ENCODE peak calls at places on chromosomes 1 and 21, in six cellular contexts. V is H9, J is IMR-90, N is H1, M is mesenchymal stem cell, H is trophoblast cell. D is an unnamed sample.

GRCh38 chr1:7679873-7680790 is 91.0 kb upstream of the VAMP3 start:
- DNase-seq in V (peak; percentile 47), J (peak; percentile 13), N (no peak), M (peak; percentile 52), H (peak; percentile 15), D (peak; percentile 38)

GRCh38 chr1:96536576-96536975 is 185.0 kb upstream of the PTBP2 start:
- DNase-seq in V (no peak), J (no peak), N (no peak), M (peak; percentile 36), H (no peak), D (no peak)

GRCh38 chr1:27392778-27393635 is 585 bp downstream of the GPR3 start:
- DNase-seq in V (peak; percentile 58), J (no peak), N (no peak), M (peak; percentile 29), H (peak; percentile 31), D (no peak)

GRCh38 chr1:204190212-204191211 is 5.8 kb downstream of the KISS1 start:
- DNase-seq in V (peak; percentile 77), J (peak; percentile 70), N (no peak), M (peak; percentile 48), H (peak; percentile 25), D (no peak)

GRCh38 chr1:108610073-108610472 is 50.2 kb downstream of the EEIG2 start:
- DNase-seq in V (no peak), J (no peak), N (no peak), M (no peak), H (no peak), D (no peak)

GRCh38 chr1:192939440-192939839 is 119.7 kb downstream of the UCHL5 start:
- DNase-seq in V (no peak), J (no peak), N (no peak), M (no peak), H (no peak), D (no peak)

GRCh38 chr1:10027027-10027426 is 5.7 kb upstream of the UBE4B start:
- DNase-seq in V (no peak), J (no peak), N (no peak), M (no peak), H (no peak), D (no peak)

GRCh38 chr1:14113841-14114567 is 414.0 kb downstream of the PRDM2 start:
- DNase-seq in V (peak; percentile 88), J (peak; percentile 13), N (peak; percentile 59), M (no peak), H (peak; percentile 61), D (peak; percentile 62)

GRCh38 chr1:66258404-66259105 is 275.4 kb upstream of the SGIP1 start:
- DNase-seq in V (no peak), J (peak; percentile 57), N (no peak), M (peak; percentile 39), H (no peak), D (peak; percentile 36)

GRCh38 chr1:209045326-209046057 is 538.0 kb upstream of the CAMK1G start:
- DNase-seq in V (no peak), J (no peak), N (no peak), M (no peak), H (peak; percentile 41), D (no peak)

GRCh38 chr1:223403184-223403815 is 10.1 kb downstream of the CCDC185 start:
- DNase-seq in V (no peak), J (peak; percentile 45), N (no peak), M (peak; percentile 16), H (peak; percentile 25), D (no peak)

GRCh38 chr21:21074305-21074704 is 76.1 kb downstream of the NCAM2 start:
- DNase-seq in V (no peak), J (no peak), N (no peak), M (no peak), H (no peak), D (no peak)

GRCh38 chr1:79716481-79716880 is 710.0 kb upstream of the ADGRL4 start:
- DNase-seq in V (no peak), J (peak; percentile 69), N (no peak), M (no peak), H (no peak), D (peak; percentile 23)

GRCh38 chr1:59146651-59147358 is 150.1 kb upstream of the FGGY start:
- DNase-seq in V (peak; percentile 55), J (peak; percentile 28), N (no peak), M (peak; percentile 68), H (peak; percentile 57), D (peak; percentile 21)

GRCh38 chr1:234170622-234171021 is 202.6 kb upstream of the COA6 start:
- DNase-seq in V (no peak), J (no peak), N (no peak), M (no peak), H (no peak), D (no peak)

GRCh38 chr1:154837679-154838171 is 32.4 kb downstream of the KCNN3 start:
- DNase-seq in V (no peak), J (no peak), N (no peak), M (peak; percentile 80), H (no peak), D (no peak)

GRCh38 chr1:224217655-224218615 is 34.9 kb downstream of the DEGS1 start:
- DNase-seq in V (no peak), J (no peak), N (no peak), M (no peak), H (no peak), D (no peak)

GRCh38 chr1:67376381-67376780 is 53.8 kb downstream of the SERBP1 start:
- DNase-seq in V (no peak), J (no peak), N (no peak), M (peak; percentile 2), H (peak; percentile 95), D (no peak)

GRCh38 chr21:26199471-26199870 is 28.9 kb upstream of the APP start:
- DNase-seq in V (no peak), J (peak; percentile 82), N (no peak), M (no peak), H (peak; percentile 60), D (no peak)

GRCh38 chr1:218904401-218904800 is 269.3 kb upstream of the LYPLAL1 start:
- DNase-seq in V (no peak), J (no peak), N (no peak), M (no peak), H (no peak), D (no peak)

GRCh38 chr1:230313453-230314141 is 112.5 kb downstream of the PGBD5 start:
- DNase-seq in V (no peak), J (no peak), N (no peak), M (no peak), H (no peak), D (no peak)

GRCh38 chr1:221712198-221712684 is 29.6 kb downstream of the DUSP10 start:
- DNase-seq in V (no peak), J (peak; percentile 99), N (no peak), M (peak; percentile 95), H (peak; percentile 79), D (no peak)

GRCh38 chr1:224149733-224150132 is 33.3 kb upstream of the DEGS1 start:
- DNase-seq in V (no peak), J (no peak), N (no peak), M (no peak), H (peak; percentile 59), D (no peak)

GRCh38 chr1:55040083-55040952 is 970 bp downstream of the PCSK9 start:
- DNase-seq in V (no peak), J (no peak), N (no peak), M (no peak), H (no peak), D (no peak)

GRCh38 chr1:205052689-205053088 is 9.7 kb downstream of the CNTN2 start:
- DNase-seq in V (no peak), J (no peak), N (no peak), M (no peak), H (no peak), D (no peak)

GRCh38 chr1:148353461-148354283 is 129.4 kb downstream of the PPIAL4G start:
- DNase-seq in V (peak; percentile 87), J (peak; percentile 60), N (no peak), M (peak; percentile 66), H (no peak), D (no peak)

DNA sequence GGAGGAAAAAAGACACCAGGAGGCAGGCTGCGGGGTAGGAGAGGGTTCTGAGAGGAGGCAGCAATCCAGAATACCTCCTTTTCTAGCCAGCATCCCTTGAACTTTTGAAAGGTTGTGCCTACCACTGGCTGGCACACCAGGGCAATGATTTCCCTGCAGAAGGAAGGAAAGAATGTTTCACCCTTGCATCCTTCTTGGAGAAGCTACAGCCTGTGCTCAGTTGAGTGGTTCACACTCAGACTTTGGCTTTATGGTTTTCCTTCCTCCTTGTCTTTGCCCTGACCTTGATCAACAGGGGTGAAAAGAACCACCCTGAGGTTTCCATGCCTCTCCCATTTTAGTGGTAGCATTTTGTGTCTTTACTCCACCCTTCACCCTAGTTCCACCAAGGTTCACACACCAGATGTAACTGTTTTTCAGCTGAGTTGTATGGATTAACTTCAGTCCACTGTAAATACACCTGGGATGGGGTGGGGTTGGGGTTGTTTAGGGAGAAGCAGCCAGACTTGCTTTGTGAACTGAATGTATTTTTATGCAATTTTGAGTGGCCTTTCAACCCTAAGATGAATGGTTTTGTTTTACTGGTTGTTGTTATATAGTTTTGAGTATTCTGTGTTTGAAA is 122.3 kb downstream of the SYT2 start:
- DNase-seq in V (no peak), J (no peak), N (no peak), M (no peak), H (no peak), D (no peak)
- H2BK5ac ChIP-seq in V (no peak overlapping the region), J (peak overlapping the region; percentile 90), N (no peak overlapping the region), M (no peak overlapping the region), H (peak overlapping the region; percentile 37), D (no peak overlapping the region)

DNA sequence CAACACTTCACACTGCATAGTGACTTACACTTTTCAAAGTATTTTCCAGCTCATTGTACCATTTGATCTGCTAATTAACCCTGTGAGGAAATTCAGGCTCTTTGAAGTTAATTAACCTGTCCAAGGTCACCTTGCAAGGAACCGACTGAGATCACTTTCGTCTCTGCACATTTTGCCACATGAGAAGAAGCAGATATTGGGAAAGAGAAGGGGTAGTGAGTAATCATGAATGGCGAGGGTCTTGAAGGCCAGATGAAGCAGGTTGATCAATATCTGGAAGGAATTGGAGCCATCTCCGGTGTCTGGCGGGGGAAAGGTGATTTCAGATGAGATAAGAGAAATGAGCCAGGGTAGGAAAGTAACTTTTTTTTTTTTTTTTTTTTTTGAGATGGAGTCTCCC is 3.4 kb downstream of the APOA2 start:
- DNase-seq in V (no peak), J (no peak), N (no peak), M (no peak), H (no peak), D (no peak)
- H3K14ac ChIP-seq in V (no peak overlapping the region), J (no peak overlapping the region), N (no peak overlapping the region), M (no peak overlapping the region), H (no peak overlapping the region), D (no peak overlapping the region)

GRCh38 chr1:182340233-182341058 is 51.1 kb downstream of the GLUL start:
- DNase-seq in V (no peak), J (no peak), N (no peak), M (peak; percentile 6), H (peak; percentile 92), D (no peak)
- H2BK5ac ChIP-seq in V (no peak overlapping the region), J (no peak overlapping the region), N (no peak overlapping the region), M (no peak overlapping the region), H (no peak overlapping the region), D (peak overlapping the region; percentile 48)

GRCh38 chr1:227766653-227767277 is 31.5 kb downstream of the SNAP47 start:
- DNase-seq in V (no peak), J (no peak), N (no peak), M (no peak), H (no peak), D (no peak)

GRCh38 chr1:227768640-227769039 is 33.4 kb downstream of the SNAP47 start:
- DNase-seq in V (no peak), J (no peak), N (no peak), M (no peak), H (no peak), D (no peak)

GRCh38 chr1:227766015-227766634 is 30.9 kb downstream of the SNAP47 start:
- DNase-seq in V (no peak), J (peak; percentile 33), N (no peak), M (no peak), H (peak; percentile 64), D (no peak)

GRCh38 chr1:227769047-227769446 is 33.8 kb downstream of the SNAP47 start:
- DNase-seq in V (no peak), J (no peak), N (no peak), M (no peak), H (no peak), D (no peak)

GRCh38 chr1:227767401-227768396 is 32.5 kb downstream of the SNAP47 start:
- DNase-seq in V (no peak), J (no peak), N (no peak), M (no peak), H (no peak), D (no peak)
- H3K14ac ChIP-seq in V (no peak overlapping the region), J (no peak overlapping the region), N (no peak overlapping the region), M (no peak overlapping the region), H (no peak overlapping the region), D (no peak overlapping the region)

D was measured in neuronal stem cell.